ENCODE peak calls at places on chromosomes 5 and 9, in five cellular contexts. W, J, Z, N and O are unnamed samples.

GRCh38 chr5:51185985-51186384 is 197.3 kb upstream of the ISL1 start:
- DNase-seq in W (no peak), J (no peak), Z (no peak), N (no peak), O (no peak)

GRCh38 chr9:536597-537511 is 304.6 kb upstream of the DMRT1 start:
- DNase-seq in W (no peak), J (no peak), Z (no peak), N (no peak), O (no peak)

GRCh38 chr9:95494416-95495371 is 22.1 kb downstream of the PTCH1 start:
- DNase-seq in W (no peak), J (peak), Z (no peak), N (no peak), O (no peak)

GRCh38 chr5:6266671-6267197 is 111.6 kb downstream of the MED10 start:
- DNase-seq in W (no peak), J (no peak), Z (no peak), N (no peak), O (no peak)

GRCh38 chr5:160438316-160439204 is 16.9 kb downstream of the PTTG1 start:
- DNase-seq in W (peak), J (peak), Z (no peak), N (peak), O (peak)

GRCh38 chr5:19492861-19493260 is 495.1 kb downstream of the CDH18 start:
- DNase-seq in W (no peak), J (no peak), Z (no peak), N (no peak), O (no peak)

GRCh38 chr9:5305741-5306140 is 1.2 kb upstream of the RLN2 start:
- DNase-seq in W (no peak), J (no peak), Z (no peak), N (no peak), O (no peak)

GRCh38 chr9:110115868-110116542 is 92.0 kb downstream of the C9orf152 start:
- DNase-seq in W (no peak), J (no peak), Z (no peak), N (no peak), O (no peak)

GRCh38 chr5:137308311-137308710 is 190.8 kb downstream of the SPOCK1 start:
- DNase-seq in W (no peak), J (no peak), Z (no peak), N (no peak), O (no peak)

GRCh38 chr9:33943389-33943788 is 105.3 kb downstream of the UBAP2 start:
- DNase-seq in W (no peak), J (no peak), Z (no peak), N (no peak), O (no peak)

GRCh38 chr5:6525422-6525821 is 76.8 kb downstream of the UBE2QL1 start:
- DNase-seq in W (no peak), J (no peak), Z (no peak), N (no peak), O (no peak)

GRCh38 chr5:101102506-101102905 is 199.4 kb upstream of the ST8SIA4 start:
- DNase-seq in W (no peak), J (no peak), Z (no peak), N (no peak), O (peak)

GRCh38 chr9:123326662-123327093 is 29.3 kb upstream of the CRB2 start:
- DNase-seq in W (no peak), J (no peak), Z (no peak), N (no peak), O (no peak)

GRCh38 chr9:121230231-121230630 is 28.6 kb upstream of the RAB14 start:
- DNase-seq in W (no peak), J (no peak), Z (no peak), N (no peak), O (no peak)

GRCh38 chr9:20786807-20787206 is 102.7 kb downstream of the FOCAD start:
- DNase-seq in W (no peak), J (no peak), Z (no peak), N (no peak), O (no peak)

GRCh38 chr9:109717342-109717741 is 62.7 kb upstream of the PALM2AKAP2 start:
- DNase-seq in W (no peak), J (no peak), Z (no peak), N (no peak), O (peak)

GRCh38 chr9:127424669-127424986 is 446 bp downstream of the ZNF79 start:
- DNase-seq in W (no peak), J (no peak), Z (no peak), N (no peak), O (no peak)

GRCh38 chr9:7315116-7315515 is 484.5 kb downstream of the DMAC1 start:
- DNase-seq in W (no peak), J (no peak), Z (no peak), N (no peak), O (no peak)

GRCh38 chr5:56471707-56472106 is 238.6 kb upstream of the ANKRD55 start:
- DNase-seq in W (no peak), J (no peak), Z (no peak), N (no peak), O (no peak)

GRCh38 chr9:112112941-112113399 is 62.1 kb downstream of the SUSD1 start:
- DNase-seq in W (no peak), J (no peak), Z (peak), N (no peak), O (peak)